ENCODE peak calls at places on chromosome 17, in seven cellular contexts. U is HS-5; J is B cell; N is stimulated activated CD8-positive, alpha-beta memory T cell treated with anti-CD3 and anti-CD28 coated beads, Interleukin-4, amount 100 ng/mL, for 24 hours; M is hepatic stellate cell; D is ELR; O is ACHN. P is an unnamed sample.

GRCh38 chr17:68460096-68460495 is 2.8 kb upstream of the WIPI1 start:
- DNase-seq in U (no peak), J (no peak), N (no peak), M (no peak), D (no peak), O (no peak), P (no peak)

GRCh38 chr17:60862482-60862881 is 184.8 kb downstream of the BCAS3 start:
- DNase-seq in U (no peak), J (no peak), N (no peak), M (no peak), D (no peak), O (no peak), P (no peak)

GRCh38 chr17:55607736-55608341 is 96.6 kb upstream of the SMIM36 start:
- DNase-seq in U (no peak), J (no peak), N (no peak), M (no peak), D (peak), O (no peak), P (peak)

GRCh38 chr17:382644-383533 is 30.3 kb upstream of the RPH3AL start:
- DNase-seq in U (no peak), J (no peak), N (no peak), M (peak), D (peak), O (no peak), P (peak)

GRCh38 chr17:76452102-76452645 is 778 bp downstream of the UBE2O start:
- DNase-seq in U (no peak), J (no peak), N (no peak), M (no peak), D (peak), O (no peak), P (no peak)

GRCh38 chr17:78682363-78682762 is 99.7 kb downstream of the CYTH1 start:
- DNase-seq in U (no peak), J (no peak), N (no peak), M (no peak), D (no peak), O (no peak), P (no peak)

GRCh38 chr17:73255671-73256181 is 6.0 kb downstream of the CPSF4L start:
- DNase-seq in U (no peak), J (peak), N (peak), M (peak), D (peak), O (peak), P (peak)

GRCh38 chr17:30344283-30345088 is 10.6 kb upstream of the TMIGD1 start:
- DNase-seq in U (no peak), J (no peak), N (no peak), M (no peak), D (no peak), O (no peak), P (no peak)

GRCh38 chr17:66331038-66331816 is 28.8 kb downstream of the PRKCA start:
- DNase-seq in U (no peak), J (no peak), N (no peak), M (no peak), D (no peak), O (no peak), P (no peak)

GRCh38 chr17:76053230-76054111 is 18.8 kb downstream of the SRP68 start:
- DNase-seq in U (no peak), J (no peak), N (no peak), M (peak), D (peak), O (peak), P (peak)

GRCh38 chr17:78486946-78487680 is 90.1 kb downstream of the DNAH17 start:
- DNase-seq in U (no peak), J (no peak), N (no peak), M (no peak), D (no peak), O (no peak), P (no peak)

GRCh38 chr17:31111183-31111582 is 16.4 kb downstream of the NF1 start:
- DNase-seq in U (no peak), J (no peak), N (no peak), M (no peak), D (no peak), O (no peak), P (no peak)

GRCh38 chr17:13266596-13266995 is 248.8 kb upstream of the ELAC2 start:
- DNase-seq in U (peak), J (no peak), N (no peak), M (peak), D (peak), O (no peak), P (no peak)

GRCh38 chr17:19561697-19562318 is 28.2 kb downstream of the SLC47A1 start:
- DNase-seq in U (no peak), J (no peak), N (no peak), M (no peak), D (no peak), O (no peak), P (no peak)

GRCh38 chr17:18859256-18859655 is 1.3 kb downstream of the PRPSAP2 start:
- DNase-seq in U (no peak), J (no peak), N (no peak), M (peak), D (peak), O (peak), P (no peak)

GRCh38 chr17:44981221-44981968 is 13.3 kb upstream of the C1QL1 start:
- DNase-seq in U (peak), J (no peak), N (no peak), M (peak), D (peak), O (peak), P (peak)

GRCh38 chr17:75557075-75557851 is 30.3 kb upstream of the MYO15B start:
- DNase-seq in U (no peak), J (no peak), N (no peak), M (peak), D (peak), O (peak), P (peak)

GRCh38 chr17:1331708-1332107 is 52.2 kb downstream of the TRARG1 start:
- DNase-seq in U (no peak), J (no peak), N (no peak), M (no peak), D (no peak), O (no peak), P (no peak)

P was measured in A549.